ENCODE peak calls at places on chromosomes 1 and 21, in six cellular contexts. K, J, F, V, O and Q are unnamed samples. For H3K9me3, the result is how much of the 10 kb centered on the place peaks cover.

GRCh38 chr1:77378723-77379533 is 97.1 kb downstream of the AK5 start:
- DNase-seq in K (peak), J (no peak), F (peak), V (no peak), O (no peak), Q (no peak)

GRCh38 chr1:211695135-211695816 is 19.9 kb upstream of the NEK2 start:
- DNase-seq in K (no peak), J (no peak), F (no peak), V (no peak), O (no peak), Q (no peak)

GRCh38 chr1:43315481-43315880 is 14.7 kb downstream of the TIE1 start:
- DNase-seq in K (no peak), J (no peak), F (no peak), V (no peak), O (no peak), Q (no peak)

GRCh38 chr1:113872219-113872934 is 865 bp upstream of the PTPN22 start:
- DNase-seq in K (peak), J (no peak), F (no peak), V (no peak), O (peak), Q (no peak)

GRCh38 chr21:41171210-41171609 is 3.2 kb downstream of the BACE2 start:
- DNase-seq in K (no peak), J (peak), F (peak), V (no peak), O (no peak), Q (no peak)

GRCh38 chr1:18134324-18135046 is 26.9 kb downstream of the IGSF21 start:
- DNase-seq in K (no peak), J (no peak), F (no peak), V (no peak), O (no peak), Q (no peak)

GRCh38 chr21:34035619-34036354 is 37.6 kb upstream of the MRPS6 start:
- DNase-seq in K (no peak), J (peak), F (no peak), V (no peak), O (no peak), Q (no peak)

GRCh38 chr1:46611691-46612221 is 4.9 kb downstream of the MOB3C start:
- DNase-seq in K (peak), J (peak), F (peak), V (peak), O (no peak), Q (no peak)

GRCh38 chr1:55321947-55322346 is 106.8 kb upstream of the USP24 start:
- DNase-seq in K (no peak), J (no peak), F (peak), V (no peak), O (no peak), Q (no peak)

GRCh38 chr21:32388306-32388705 is 4.5 kb downstream of the URB1 start:
- DNase-seq in K (no peak), J (no peak), F (no peak), V (no peak), O (no peak), Q (no peak)

GRCh38 chr1:53376742-53377437 is 49.0 kb upstream of the LRP8 start:
- DNase-seq in K (no peak), J (no peak), F (no peak), V (peak), O (no peak), Q (no peak)

GRCh38 chr1:36856126-36856525 is 178.2 kb downstream of the GRIK3 start:
- DNase-seq in K (peak), J (no peak), F (no peak), V (peak), O (no peak), Q (no peak)

GRCh38 chr1:53766766-53767409 is 27.9 kb upstream of the GLIS1 start:
- DNase-seq in K (peak), J (no peak), F (no peak), V (no peak), O (peak), Q (no peak)

GRCh38 chr1:117846674-117847425 is 82.6 kb downstream of the GDAP2 start:
- DNase-seq in K (no peak), J (no peak), F (no peak), V (no peak), O (no peak), Q (no peak)

GRCh38 chr1:26346274-26347033 is 7.5 kb downstream of the CRYBG2 start:
- DNase-seq in K (no peak), J (no peak), F (no peak), V (no peak), O (no peak), Q (no peak)

GRCh38 chr1:241356519-241357365 is at the start of gene RGS7:
- DNase-seq in K (peak), J (peak), F (no peak), V (peak), O (peak), Q (no peak)

GRCh38 chr1:173413271-173413707 is 63.8 kb upstream of the PRDX6 start:
- DNase-seq in K (no peak), J (no peak), F (no peak), V (no peak), O (no peak), Q (no peak)

GRCh38 chr1:176701151-176701866 is 238.3 kb downstream of the PAPPA2 start:
- DNase-seq in K (no peak), J (peak), F (no peak), V (no peak), O (peak), Q (no peak)

GRCh38 chr1:61960999-61961398 is 218.7 kb downstream of the PATJ start:
- DNase-seq in K (no peak), J (peak), F (no peak), V (no peak), O (no peak), Q (no peak)

GRCh38 chr21:29151937-29152336 is 21.5 kb downstream of the MAP3K7CL start:
- DNase-seq in K (no peak), J (no peak), F (no peak), V (no peak), O (no peak), Q (no peak)

GRCh38 chr1:6800728-6801127 is 15.5 kb downstream of the CAMTA1 start:
- DNase-seq in K (peak), J (no peak), F (no peak), V (no peak), O (no peak), Q (no peak)

GRCh38 chr1:156504062-156504813 is 3.7 kb upstream of the MEF2D start:
- DNase-seq in K (peak), J (peak), F (peak), V (no peak), O (peak), Q (no peak)

GRCh38 chr1:101357444-101357986 is 120.7 kb downstream of the S1PR1 start:
- DNase-seq in K (peak), J (peak), F (peak), V (peak), O (peak), Q (peak)

GRCh38 chr1:209417761-209418160 is 165.8 kb upstream of the CAMK1G start:
- DNase-seq in K (no peak), J (no peak), F (no peak), V (no peak), O (no peak), Q (no peak)

GRCh38 chr1:184890539-184890973 is 83.8 kb downstream of the NIBAN1 start:
- DNase-seq in K (peak), J (no peak), F (peak), V (no peak), O (no peak), Q (peak)

GRCh38 chr1:233269656-233270055 is 25.9 kb downstream of the PCNX2 start:
- DNase-seq in K (no peak), J (no peak), F (no peak), V (no peak), O (no peak), Q (no peak)

GRCh38 chr1:119784127-119784781 is 15.5 kb upstream of the HMGCS2 start:
- DNase-seq in K (peak), J (peak), F (peak), V (no peak), O (no peak), Q (no peak)

GRCh38 chr1:20726932-20727745 is 5.4 kb downstream of the SH2D5 start:
- DNase-seq in K (no peak), J (no peak), F (no peak), V (no peak), O (no peak), Q (no peak)

DNA sequence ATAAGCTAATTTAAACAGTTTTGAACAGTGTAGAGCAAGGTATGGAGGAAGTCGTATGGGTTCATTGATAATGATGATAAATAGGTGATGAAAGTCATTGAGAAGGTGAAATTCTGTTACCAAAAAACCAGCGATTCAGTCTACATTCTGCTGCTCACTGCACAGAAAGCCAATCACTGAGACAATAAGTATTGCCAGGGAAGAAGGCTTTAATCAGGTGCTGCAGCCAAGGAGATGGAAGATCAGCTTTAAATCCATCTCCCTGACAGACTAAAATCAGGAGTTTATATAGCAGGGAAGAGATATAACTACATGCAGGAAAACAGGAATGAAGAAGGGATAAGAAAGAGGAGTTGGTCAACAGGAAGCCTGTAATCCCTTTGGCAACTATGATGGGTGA is 361.3 kb upstream of the C1orf174 start:
- DNase-seq in K (no peak), J (no peak), F (no peak), V (no peak), O (no peak), Q (no peak)
- H3K9me3 ChIP-seq in K (under half), J (under half), F (half or more), V (under half), O (under half), Q (under half)

GRCh38 chr1:109816975-109817535 is 53.3 kb upstream of the EPS8L3 start:
- DNase-seq in K (no peak), J (no peak), F (no peak), V (peak), O (no peak), Q (no peak)
- H3K27ac ChIP-seq in K (no peak), J (no peak), F (no peak), V (no peak), O (peak), Q (no peak)

GRCh38 chr1:45259053-45259452 is 52.6 kb upstream of the ZSWIM5 start:
- DNase-seq in K (no peak), J (no peak), F (no peak), V (no peak), O (no peak), Q (no peak)

GRCh38 chr1:45263132-45263531 is 56.7 kb upstream of the ZSWIM5 start:
- DNase-seq in K (no peak), J (no peak), F (no peak), V (no peak), O (no peak), Q (no peak)

GRCh38 chr1:45254490-45254889 is 48.1 kb upstream of the ZSWIM5 start:
- DNase-seq in K (no peak), J (no peak), F (no peak), V (no peak), O (no peak), Q (no peak)

GRCh38 chr1:45260244-45260643 is 53.8 kb upstream of the ZSWIM5 start:
- DNase-seq in K (no peak), J (no peak), F (no peak), V (no peak), O (no peak), Q (no peak)

GRCh38 chr1:45258059-45258650 is 51.8 kb upstream of the ZSWIM5 start:
- DNase-seq in K (no peak), J (no peak), F (no peak), V (no peak), O (no peak), Q (no peak)
- H3K9me3 ChIP-seq in K (under half), J (under half), F (under half), V (under half), O (under half), Q (under half)

DNA sequence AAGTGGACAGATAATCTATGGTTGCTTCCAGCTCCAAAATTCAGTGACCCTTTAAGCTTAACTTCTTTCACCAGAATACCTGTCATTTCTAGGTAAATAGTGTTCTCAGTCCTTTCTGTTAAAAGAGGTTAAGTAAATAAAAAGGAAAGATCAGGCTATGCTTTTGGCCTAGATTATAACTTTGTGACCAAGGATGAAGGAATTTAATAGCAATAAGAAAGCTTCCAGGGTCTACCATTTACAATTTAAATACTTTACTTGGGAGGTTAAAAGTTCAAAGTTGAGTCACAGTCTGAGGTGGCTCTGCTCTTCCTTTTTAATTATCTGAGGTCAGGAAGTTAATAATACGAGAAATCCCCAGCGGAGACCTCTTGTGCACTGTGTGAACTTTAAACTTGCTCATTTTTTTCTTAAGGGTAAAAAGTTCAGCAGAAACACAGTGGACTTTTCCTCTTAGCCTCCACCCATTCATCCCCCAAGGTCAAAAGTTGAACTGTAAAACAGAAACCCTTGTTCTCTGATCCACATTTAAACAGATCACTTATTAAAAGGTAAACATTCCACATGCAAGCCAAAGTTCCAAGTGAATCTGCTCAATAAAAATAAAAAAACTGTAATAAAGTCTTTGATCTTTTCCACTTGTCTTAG is 187.1 kb downstream of the NRIP1 start:
- DNase-seq in K (peak), J (no peak), F (peak), V (no peak), O (no peak), Q (no peak)
- H3K27ac ChIP-seq in K (no peak), J (no peak), F (peak), V (no peak), O (no peak), Q (no peak)

GRCh38 chr1:248596615-248597014 is 885 bp downstream of the OR2T10 start:
- DNase-seq in K (no peak), J (no peak), F (peak), V (no peak), O (no peak), Q (no peak)
- H3K9me3 ChIP-seq in K (under half), J (under half), F (under half), V (half or more), O (under half), Q (under half)

GRCh38 chr1:200178340-200178739 is 150.8 kb downstream of the NR5A2 start:
- DNase-seq in K (no peak), J (no peak), F (no peak), V (no peak), O (no peak), Q (no peak)
- H3K27ac ChIP-seq in K (no peak), J (no peak), F (peak), V (no peak), O (no peak), Q (no peak)

DNA sequence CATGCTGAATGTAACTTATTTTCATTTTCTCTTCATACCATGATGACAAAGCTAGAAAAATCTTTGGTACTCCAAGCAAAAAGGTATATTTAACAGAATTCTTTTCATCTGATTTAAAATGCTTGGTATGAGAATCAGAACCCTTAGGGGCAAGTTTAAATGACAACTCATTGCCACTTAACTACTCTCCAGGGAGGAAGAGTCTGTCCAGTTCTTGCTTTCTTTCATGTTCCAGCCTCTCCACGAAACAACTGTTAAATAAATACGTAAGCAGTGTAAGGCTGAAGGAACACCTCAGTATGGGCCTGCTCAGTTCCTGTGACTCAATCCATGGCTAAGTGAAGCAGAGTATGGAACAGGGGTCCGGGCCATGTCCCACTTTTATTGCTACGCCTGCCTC is 1.6 kb downstream of the LCE2A start:
- DNase-seq in K (peak), J (no peak), F (no peak), V (no peak), O (no peak), Q (no peak)
- H3K9me3 ChIP-seq in K (under half), J (under half), F (under half), V (half or more), O (under half), Q (under half)

GRCh38 chr1:220920967-220921366 is 41.7 kb downstream of the HLX start:
- DNase-seq in K (no peak), J (no peak), F (no peak), V (no peak), O (no peak), Q (no peak)
- H3K27ac ChIP-seq in K (no peak), J (no peak), F (no peak), V (no peak), O (no peak), Q (no peak)